ENCODE peak calls at places on chromosomes 6 and 20, in four cellular contexts. G is stimulated activated CD4-positive, alpha-beta T cell treated with anti-CD3 and anti-CD28 coated beads, Interleukin-15, amount 100 ng/mL, for 1 hour; L is cortex of kidney; E is germinal center. M is an unnamed sample.

GRCh38 chr6:100620085-100620484 is 155.4 kb upstream of the SIM1 start:
- DNase-seq in E (no peak), L (no peak), G (no peak), M (no peak)

GRCh38 chr6:156955494-156956183 is 178.5 kb downstream of the ARID1B start:
- DNase-seq in E (no peak), G (no peak), L (no peak), M (no peak)

GRCh38 chr6:149347067-149347466 is 29.6 kb downstream of the TAB2 start:
- DNase-seq in L (no peak), E (no peak), G (no peak), M (no peak)

GRCh38 chr6:122400467-122401089 is 1.1 kb downstream of the HSF2 start:
- DNase-seq in E (no peak), G (no peak), L (no peak), M (no peak)

GRCh38 chr6:136920858-136921520 is 1.1 kb upstream of the SLC35D3 start:
- DNase-seq in L (no peak), G (peak; percentile 1), E (peak; percentile 9), M (no peak)

GRCh38 chr6:21665101-21665435 is 71.5 kb downstream of the SOX4 start:
- DNase-seq in E (no peak), L (no peak), G (no peak), M (no peak)

GRCh38 chr6:36780517-36781210 is 58.6 kb downstream of the CPNE5 start:
- DNase-seq in G (no peak), E (peak; percentile 51), L (no peak), M (no peak)

GRCh38 chr6:166308769-166309589 is 787 bp upstream of the PRR18 start:
- DNase-seq in G (no peak), L (no peak), E (no peak), M (no peak)

GRCh38 chr20:63660622-63661021 is 2.5 kb downstream of the RTEL1 start:
- DNase-seq in G (no peak), E (no peak), L (no peak), M (no peak)

GRCh38 chr20:18496740-18497592 is at the start of gene RBBP9:
- DNase-seq in E (peak; percentile 79), G (peak; percentile 64), L (no peak), M (peak; percentile 17)

GRCh38 chr6:163986313-163986712 is 571.8 kb downstream of the QKI start:
- DNase-seq in L (no peak), E (no peak), G (no peak), M (no peak)

GRCh38 chr6:34021839-34022190 is 124.1 kb downstream of the GRM4 start:
- DNase-seq in L (no peak), G (no peak), E (no peak), M (no peak)

GRCh38 chr6:105911106-105911629 is 175.0 kb upstream of the PRDM1 start:
- DNase-seq in G (no peak), L (no peak), E (no peak), M (no peak)

GRCh38 chr6:148780918-148781436 is 34.1 kb downstream of the UST start:
- DNase-seq in L (no peak), G (no peak), E (no peak), M (no peak)

GRCh38 chr20:63107449-63108200 is 100.9 kb upstream of the BHLHE23 start:
- DNase-seq in G (no peak), L (no peak), E (no peak), M (no peak)

GRCh38 chr6:166836785-166837718 is 119.3 kb downstream of the RNASET2 start:
- DNase-seq in G (no peak), E (no peak), L (no peak), M (no peak)

GRCh38 chr20:47576516-47577033 is 74.9 kb downstream of the NCOA3 start:
- DNase-seq in E (peak; percentile 47), G (no peak), L (no peak), M (no peak)

GRCh38 chr20:37407117-37407566 is 61.2 kb downstream of the SRC start:
- DNase-seq in E (no peak), L (no peak), G (no peak), M (no peak)

GRCh38 chr20:64212750-64213149 is 42.8 kb upstream of the PCMTD2 start:
- DNase-seq in L (no peak), G (no peak), E (no peak), M (no peak)

GRCh38 chr6:20708367-20709124 is 174.3 kb downstream of the CDKAL1 start:
- DNase-seq in G (no peak), L (no peak), E (no peak), M (no peak)

GRCh38 chr6:26538936-26539615 is 910 bp downstream of the HMGN4 start:
- DNase-seq in L (no peak), G (no peak), E (no peak), M (no peak)

GRCh38 chr6:124964084-124964763 is 2.0 kb downstream of the RNF217 start:
- DNase-seq in E (no peak), G (no peak), L (no peak), M (no peak)

GRCh38 chr6:52497652-52498408 is 77.7 kb downstream of the EFHC1 start:
- DNase-seq in L (no peak), E (peak; percentile 68), G (no peak), M (no peak)

GRCh38 chr20:34621383-34622367 is 55.2 kb downstream of the PIGU start:
- DNase-seq in G (no peak), E (no peak), L (no peak), M (no peak)

GRCh38 chr6:116462516-116462915 is 1.3 kb downstream of the CALHM6 start:
- DNase-seq in E (no peak), G (no peak), L (no peak), M (no peak)

GRCh38 chr6:144194293-144194828 is 44.0 kb downstream of the STX11 start:
- DNase-seq in L (no peak), E (no peak), G (no peak), M (no peak)

GRCh38 chr6:26389349-26389799 is 6.5 kb downstream of the BTN2A2 start:
- DNase-seq in E (no peak), L (no peak), G (no peak), M (no peak)

GRCh38 chr20:23120261-23120660 is 34.1 kb upstream of the CD93 start:
- DNase-seq in E (no peak), L (no peak), G (no peak), M (no peak)

GRCh38 chr6:10082385-10082784 is 332.5 kb downstream of the TFAP2A start:
- DNase-seq in E (no peak), L (no peak), G (no peak), M (no peak)

GRCh38 chr6:86508230-86508629 is 429.1 kb upstream of the HTR1E start:
- DNase-seq in G (no peak), L (no peak), E (no peak), M (no peak)

GRCh38 chr6:143401636-143402370 is 48.7 kb downstream of the ADAT2 start:
- DNase-seq in E (no peak), G (no peak), L (no peak), M (no peak)

M was measured in esophagus squamous epithelium.